ENCODE peak calls at places on chromosomes 13 and 19, in five cellular contexts. A, B, X, L and Z are unnamed samples.

GRCh38 chr19:51195616-51196015 is 29.3 kb upstream of the CD33 start:
- DNase-seq in B (no peak), L (no peak), A (no peak), X (no peak), Z (no peak)

GRCh38 chr13:98530236-98530635 is 46.7 kb downstream of the STK24 start:
- DNase-seq in A (no peak), X (no peak), L (no peak), B (no peak), Z (no peak)

GRCh38 chr19:44608391-44608821 is 5.0 kb upstream of the IGSF23 start:
- DNase-seq in X (no peak), L (no peak), B (no peak), A (no peak), Z (peak; percentile 87)

GRCh38 chr19:44960906-44961734 is 5.9 kb downstream of the CLPTM1 start:
- DNase-seq in A (no peak), B (peak; percentile 24), X (no peak), L (no peak), Z (no peak)

GRCh38 chr13:72101768-72102400 is 234.9 kb upstream of the DACH1 start:
- DNase-seq in L (no peak), B (no peak), A (no peak), X (no peak), Z (no peak)

GRCh38 chr13:77544365-77544764 is 8.9 kb downstream of the SCEL start:
- DNase-seq in A (no peak), X (no peak), B (no peak), L (no peak), Z (peak; percentile 71)

GRCh38 chr19:34503546-34504272 is 22.2 kb downstream of the WTIP start:
- DNase-seq in X (no peak), B (no peak), A (no peak), L (no peak), Z (no peak)

GRCh38 chr19:34366670-34367423 is 1.9 kb downstream of the GPI start:
- DNase-seq in A (no peak), B (no peak), L (no peak), X (peak; percentile 18), Z (no peak)

GRCh38 chr13:41909524-41909923 is 51.4 kb downstream of the VWA8 start:
- DNase-seq in A (no peak), B (no peak), X (no peak), L (no peak), Z (no peak)

GRCh38 chr19:54254195-54254906 is 2.7 kb downstream of the LILRB5 start:
- DNase-seq in A (no peak), X (no peak), L (no peak), B (no peak), Z (no peak)

GRCh38 chr13:55577847-55578210 is 1562.9 kb upstream of the PRR20A start:
- DNase-seq in B (no peak), A (no peak), L (no peak), X (no peak), Z (no peak)

GRCh38 chr19:33866696-33867095 is 70.0 kb downstream of the KCTD15 start:
- DNase-seq in B (no peak), X (no peak), A (no peak), L (no peak), Z (no peak)

DNA sequence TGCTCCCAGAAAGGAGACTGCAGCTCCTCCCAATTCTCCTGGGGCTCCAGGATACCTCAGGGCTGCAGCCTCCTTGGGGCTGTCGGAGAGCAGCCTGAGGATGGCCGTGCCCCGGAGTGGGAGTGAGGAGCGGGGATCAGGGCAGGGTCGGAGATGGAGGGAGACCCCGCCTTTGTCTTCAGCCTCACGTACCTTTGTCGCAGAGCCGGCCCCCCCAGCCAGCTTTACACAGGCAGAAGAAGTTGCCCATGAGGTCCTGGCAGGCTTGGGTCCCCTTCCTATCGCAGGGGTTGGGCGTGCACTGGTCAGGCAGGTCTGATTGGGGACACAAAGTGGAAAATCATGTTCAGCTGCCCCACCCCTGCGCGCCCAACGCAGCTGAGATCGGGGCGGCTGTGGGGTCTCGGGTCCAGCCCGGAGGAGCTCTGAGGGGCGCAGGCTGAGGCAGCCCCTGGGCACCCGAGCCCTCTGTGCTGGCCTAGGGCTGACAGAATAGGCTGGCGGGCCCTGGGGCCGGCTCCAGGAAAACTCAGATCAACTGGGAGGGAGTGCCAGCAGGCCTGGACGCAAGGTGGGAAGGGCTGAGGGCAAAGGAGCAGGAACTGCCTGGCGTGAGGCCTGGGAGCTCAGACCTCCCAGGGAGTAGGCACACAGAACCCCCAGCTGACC is 24.2 kb downstream of the GAS6 start:
- DNase-seq in B (no peak), L (no peak), A (no peak), X (no peak), Z (no peak)
- H3K4me1 ChIP-seq in B (no peaks in the 10 kb centered on the region), L (peaks cover 33% of the 10 kb centered on the region), A (peaks cover 41% of the 10 kb centered on the region), X (peaks cover 26% of the 10 kb centered on the region), Z (peaks cover 13% of the 10 kb centered on the region)

GRCh38 chr19:21260164-21260847 is 68.9 kb downstream of the ZNF708 start:
- DNase-seq in A (no peak), L (no peak), B (no peak), X (no peak), Z (no peak)

DNA sequence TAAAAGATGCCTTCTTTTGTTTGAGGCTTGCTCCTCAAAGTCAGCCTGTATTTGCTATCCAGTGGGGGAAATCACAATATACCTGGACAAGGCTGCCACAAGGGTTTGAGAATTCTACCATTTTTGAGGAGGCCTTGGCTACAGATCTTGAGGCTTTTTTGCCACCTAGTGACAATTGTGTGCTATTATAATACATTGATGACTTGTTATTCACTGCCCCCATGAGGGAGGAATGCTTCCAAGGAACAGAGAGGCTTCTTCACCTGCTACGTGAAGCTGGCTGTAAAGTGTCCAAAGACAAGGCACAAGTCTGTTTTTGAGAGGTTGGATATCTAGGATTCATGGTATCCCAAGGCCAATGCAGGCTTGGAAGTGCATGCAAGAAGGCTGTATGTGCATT is 72.5 kb downstream of the ZNF708 start:
- DNase-seq in A (peak; percentile 68), B (no peak), X (peak; percentile 19), L (peak; percentile 48), Z (no peak)
- TF ChIP-seq MYC in A (no peak), B (no peak), X (no peak), L (no peak), Z (no peak)

GRCh38 chr13:75308222-75308621 is 173.7 kb downstream of the TBC1D4 start:
- DNase-seq in B (no peak), L (no peak), X (no peak), A (no peak), Z (no peak)
- H3K4me1 ChIP-seq in B (no peaks in the 10 kb centered on the region), L (peaks cover 9% of the 10 kb centered on the region), X (no peaks in the 10 kb centered on the region), A (no peaks in the 10 kb centered on the region), Z (no peaks in the 10 kb centered on the region)

GRCh38 chr19:14772467-14772866 is 5.9 kb downstream of the ADGRE2 start:
- DNase-seq in A (no peak), L (no peak), B (no peak), X (no peak), Z (no peak)

GRCh38 chr19:14772995-14773394 is 5.4 kb downstream of the ADGRE2 start:
- DNase-seq in L (no peak), X (no peak), A (no peak), B (no peak), Z (no peak)

GRCh38 chr19:14774373-14774772 is 4.0 kb downstream of the ADGRE2 start:
- DNase-seq in X (no peak), B (no peak), A (no peak), L (no peak), Z (no peak)

GRCh38 chr19:14770944-14771839 is 7.2 kb downstream of the ADGRE2 start:
- DNase-seq in L (no peak), B (no peak), X (no peak), A (no peak), Z (no peak)

DNA sequence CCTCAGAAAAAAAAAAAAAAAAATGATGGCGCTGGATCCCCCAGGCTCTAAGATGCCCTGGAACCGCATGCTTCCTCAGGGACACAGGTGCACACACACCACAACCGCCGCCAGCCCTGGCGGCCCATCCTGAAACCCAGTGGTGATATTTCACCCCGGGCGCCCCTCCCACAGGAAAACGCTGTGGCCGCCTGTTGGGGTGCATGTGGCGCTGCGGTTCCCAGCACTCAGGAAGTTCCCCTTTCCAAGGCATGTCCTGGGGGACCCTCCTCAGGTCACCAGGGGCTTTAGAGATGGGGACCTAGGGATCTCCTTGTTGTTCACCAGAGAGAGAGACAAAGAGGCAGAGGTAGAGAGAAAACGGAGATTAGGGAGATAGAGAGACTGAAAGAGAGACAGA is 2.5 kb downstream of the ADGRE2 start:
- DNase-seq in A (no peak), X (peak; percentile 59), L (no peak), B (no peak), Z (no peak)
- TF ChIP-seq MYC in A (no peak), X (peak; percentile 80), L (no peak), B (no peak), Z (no peak)

DNA sequence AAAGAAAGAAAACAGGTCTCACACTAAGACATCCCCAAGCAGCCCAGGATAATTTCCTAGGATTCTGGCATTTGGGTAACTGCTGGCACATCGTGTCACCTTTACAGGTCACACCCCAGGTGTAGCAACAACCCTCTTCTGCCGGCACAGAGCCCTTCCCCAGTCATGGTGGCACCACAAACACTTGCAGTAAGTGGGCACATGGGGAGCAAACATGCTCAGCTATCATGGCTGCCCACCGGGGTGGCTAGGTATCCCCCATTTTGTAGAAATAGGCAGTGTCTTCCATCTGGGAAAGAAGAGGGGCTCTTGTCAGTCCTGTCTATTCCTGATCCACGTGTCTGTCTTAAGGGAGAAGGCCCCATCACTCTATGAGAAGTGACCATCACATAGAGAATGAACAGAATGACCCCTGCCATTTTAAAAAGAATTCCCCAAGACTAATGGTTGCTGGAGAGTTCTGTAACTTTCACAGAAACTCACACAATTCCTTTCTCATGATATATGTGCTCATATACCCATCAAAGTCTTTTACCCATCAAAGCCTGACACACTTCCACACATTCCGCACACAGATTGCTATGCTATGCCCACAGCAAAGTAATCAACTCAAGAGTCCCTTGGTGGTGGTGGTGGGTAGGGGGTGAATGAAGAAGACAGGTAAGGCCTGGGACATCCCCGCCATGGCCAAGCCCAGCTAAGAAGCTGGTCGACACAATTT is 33.3 kb downstream of the BRD4 start:
- DNase-seq in L (no peak), B (no peak), X (no peak), A (no peak), Z (no peak)
- H3K4me1 ChIP-seq in L (peaks cover 100% of the 10 kb centered on the region), B (peaks cover 22% of the 10 kb centered on the region), X (peaks cover 9% of the 10 kb centered on the region), A (peaks cover 100% of the 10 kb centered on the region), Z (peaks cover 2% of the 10 kb centered on the region)

GRCh38 chr13:23796546-23796945 is 92.7 kb downstream of the MIPEP start:
- DNase-seq in X (no peak), B (no peak), A (no peak), L (peak; percentile 34), Z (no peak)
- TF ChIP-seq MYC in X (no peak), B (no peak), A (no peak), L (no peak), Z (no peak)

GRCh38 chr13:84933797-84934196 is 865.4 kb downstream of the SLITRK6 start:
- DNase-seq in A (no peak), B (no peak), X (no peak), L (no peak), Z (no peak)
- H3K4me1 ChIP-seq in A (peaks cover 3% of the 10 kb centered on the region), B (no peaks in the 10 kb centered on the region), X (no peaks in the 10 kb centered on the region), L (no peaks in the 10 kb centered on the region), Z (no peaks in the 10 kb centered on the region)

DNA sequence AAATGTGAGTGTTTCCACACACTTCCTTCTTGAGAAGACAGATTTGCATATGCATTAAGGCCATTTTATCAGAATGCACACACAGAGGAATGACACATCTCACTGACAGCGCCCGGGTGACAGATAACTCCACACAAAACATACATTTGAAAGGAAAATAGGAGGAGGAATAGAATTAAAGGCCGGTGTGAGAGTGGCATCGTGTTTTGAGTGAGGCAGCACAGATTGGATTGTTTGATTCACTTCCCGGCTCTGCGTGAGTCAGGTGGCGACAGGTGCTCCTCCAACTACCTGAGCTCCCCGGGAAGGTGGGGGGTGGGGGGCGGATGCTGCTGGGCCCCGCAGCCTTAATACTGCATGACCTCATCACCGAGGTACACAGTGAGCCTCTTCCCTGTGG is 429.0 kb downstream of the TSHZ3 start:
- DNase-seq in B (no peak), X (no peak), L (no peak), A (no peak), Z (no peak)
- TF ChIP-seq MYC in B (no peak), X (no peak), L (no peak), A (no peak), Z (no peak)